ENCODE peak calls at places on chromosomes 16 and 17, in four cellular contexts. Z is heart right ventricle; S is CD8-positive, alpha-beta T cell; I is HL-60. L is an unnamed sample.

GRCh38 chr17:66943484-66943883 is 21.0 kb upstream of the CACNG4 start:
- DNase-seq in Z (no peak), I (no peak), S (no peak), L (no peak)

GRCh38 chr17:45906927-45907622 is 12.7 kb downstream of the MAPT start:
- DNase-seq in I (no peak), Z (no peak), S (no peak), L (no peak)

GRCh38 chr16:57266531-57267268 is 17.8 kb downstream of the PLLP start:
- DNase-seq in I (no peak), Z (no peak), S (no peak), L (peak)

GRCh38 chr17:82884341-82884871 is 44.6 kb upstream of the ZNF750 start:
- DNase-seq in Z (peak), I (no peak), S (no peak), L (no peak)

GRCh38 chr16:87765473-87765775 is 362 bp downstream of the KLHDC4 start:
- DNase-seq in Z (no peak), I (peak), S (peak), L (no peak)

GRCh38 chr17:19377602-19378415 is 489 bp upstream of the MAPK7 start:
- DNase-seq in S (peak), I (peak), Z (peak), L (peak)

GRCh38 chr16:30377050-30377811 is 2.6 kb downstream of the MYL11 start:
- DNase-seq in I (peak), S (no peak), Z (no peak), L (no peak)

GRCh38 chr17:40614431-40615294 is 33.0 kb downstream of the SMARCE1 start:
- DNase-seq in Z (no peak), I (no peak), S (no peak), L (no peak)

GRCh38 chr16:10805362-10805761 is 13.2 kb downstream of the TVP23A start:
- DNase-seq in I (no peak), Z (no peak), S (no peak), L (no peak)

GRCh38 chr17:76240461-76241204 is at the start of gene RNF157:
- DNase-seq in Z (peak), I (no peak), S (no peak), L (peak)

GRCh38 chr17:36825956-36826350 is 111.3 kb upstream of the LHX1 start:
- DNase-seq in Z (no peak), S (no peak), I (no peak), L (no peak)

GRCh38 chr17:33014751-33015150 is 23.1 kb downstream of the SPACA3 start:
- DNase-seq in S (no peak), I (no peak), Z (no peak), L (no peak)

GRCh38 chr16:67883872-67884261 is 818 bp upstream of the NRN1L start:
- DNase-seq in S (peak), Z (peak), I (peak), L (peak)

GRCh38 chr17:6755281-6755680 is 565 bp upstream of the XAF1 start:
- DNase-seq in Z (peak), I (no peak), S (no peak), L (no peak)

GRCh38 chr16:88633684-88634140 is 4.7 kb upstream of the IL17C start:
- DNase-seq in I (peak), Z (no peak), S (peak), L (peak)

GRCh38 chr17:66255112-66255511 is 25.9 kb upstream of the APOH start:
- DNase-seq in I (peak), S (no peak), Z (peak), L (peak)

GRCh38 chr17:17433260-17433659 is 43.5 kb upstream of the MED9 start:
- DNase-seq in I (peak), Z (no peak), S (no peak), L (peak)

GRCh38 chr16:72172105-72173034 is at the start of gene PMFBP1:
- DNase-seq in S (no peak), Z (peak), I (peak), L (peak)

GRCh38 chr16:29141586-29142324 is 156.9 kb downstream of the LAT start:
- DNase-seq in Z (no peak), I (no peak), S (no peak), L (no peak)

GRCh38 chr17:16406742-16407674 is 8.4 kb upstream of the TRPV2 start:
- DNase-seq in Z (peak), I (no peak), S (no peak), L (no peak)

GRCh38 chr16:65833171-65833871 is 533.2 kb upstream of the CDH5 start:
- DNase-seq in I (no peak), Z (no peak), S (no peak), L (peak)

GRCh38 chr16:81602792-81603191 is 158.2 kb downstream of the CMIP start:
- DNase-seq in I (no peak), S (no peak), Z (no peak), L (no peak)

GRCh38 chr17:64393000-64393402 is 2.3 kb upstream of the PECAM1 start:
- DNase-seq in Z (no peak), S (no peak), I (no peak), L (no peak)

GRCh38 chr16:52548261-52549010 is 1.5 kb upstream of the TOX3 start:
- DNase-seq in S (no peak), I (no peak), Z (no peak), L (no peak)

DNA sequence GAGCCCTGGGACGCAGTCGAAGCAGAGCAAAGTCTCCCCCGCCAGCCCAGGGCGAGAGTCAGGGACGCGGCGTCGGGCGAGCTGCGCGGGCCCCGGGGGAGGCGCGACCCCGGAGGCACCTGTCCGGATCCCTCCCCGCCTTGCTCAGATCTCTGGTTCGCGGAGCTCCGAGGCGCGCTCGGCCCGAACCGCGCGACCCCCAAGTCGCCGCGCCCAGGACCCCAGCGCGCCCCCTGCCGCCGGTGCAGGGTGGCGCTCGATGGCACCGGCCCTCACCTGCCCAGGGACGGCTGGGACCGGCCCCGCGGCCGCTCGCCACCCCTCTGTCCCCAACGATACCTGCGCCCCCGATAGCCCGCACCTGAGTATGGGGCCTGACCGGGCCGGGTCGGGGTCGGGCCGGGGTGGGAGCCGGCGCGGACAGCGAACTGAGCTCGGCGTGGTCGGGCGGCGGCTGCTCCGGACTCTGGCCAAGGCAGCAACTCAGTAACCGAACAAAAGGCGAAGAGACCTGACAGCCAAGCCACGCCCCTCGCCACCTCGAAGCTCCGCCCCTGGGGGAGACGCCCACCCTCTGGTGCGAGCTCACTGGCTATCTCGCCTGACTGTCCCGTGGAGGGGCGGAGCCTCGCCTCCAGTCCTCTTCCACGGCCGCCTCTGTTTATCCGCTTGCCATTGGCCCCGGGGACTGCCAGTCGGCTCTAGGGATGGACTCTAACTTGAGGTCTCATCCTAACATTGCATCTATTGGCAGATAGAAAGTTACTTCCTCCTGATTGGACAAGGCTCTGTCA is at the start of gene JUP:
- DNase-seq in S (peak), I (peak), Z (peak), L (peak)
- TF ChIP-seq CTCF in S (peak), I (peak), Z (peak), L (peak)

DNA sequence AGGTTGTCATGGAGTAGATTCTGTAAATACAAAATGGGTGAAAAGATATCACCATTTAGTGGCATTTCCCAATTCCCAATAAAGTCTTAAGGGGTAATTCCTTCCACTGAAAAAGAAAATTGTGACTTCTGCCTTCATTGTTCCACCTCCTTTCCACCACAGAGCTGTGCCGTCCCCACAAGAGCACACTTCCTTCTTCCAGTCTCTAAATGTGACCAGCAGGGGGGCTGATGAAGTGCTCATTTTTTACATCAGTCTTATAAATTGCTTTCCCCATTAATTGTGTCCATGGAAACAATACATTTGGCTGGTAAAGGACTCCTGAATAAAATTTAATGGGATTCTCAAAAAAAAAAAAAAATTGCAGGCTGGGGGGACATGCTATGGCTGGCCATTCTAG is 260.8 kb upstream of the PSMD7 start:
- DNase-seq in Z (no peak), I (peak), S (no peak), L (peak)
- TF ChIP-seq CTCF in Z (no peak), I (no peak), S (no peak), L (no peak)

GRCh38 chr17:74773871-74774286 is 2.3 kb downstream of the NAT9 start:
- DNase-seq in S (no peak), Z (no peak), I (no peak), L (no peak)
- TF ChIP-seq CTCF in S (no peak), Z (no peak), I (no peak), L (no peak)

DNA sequence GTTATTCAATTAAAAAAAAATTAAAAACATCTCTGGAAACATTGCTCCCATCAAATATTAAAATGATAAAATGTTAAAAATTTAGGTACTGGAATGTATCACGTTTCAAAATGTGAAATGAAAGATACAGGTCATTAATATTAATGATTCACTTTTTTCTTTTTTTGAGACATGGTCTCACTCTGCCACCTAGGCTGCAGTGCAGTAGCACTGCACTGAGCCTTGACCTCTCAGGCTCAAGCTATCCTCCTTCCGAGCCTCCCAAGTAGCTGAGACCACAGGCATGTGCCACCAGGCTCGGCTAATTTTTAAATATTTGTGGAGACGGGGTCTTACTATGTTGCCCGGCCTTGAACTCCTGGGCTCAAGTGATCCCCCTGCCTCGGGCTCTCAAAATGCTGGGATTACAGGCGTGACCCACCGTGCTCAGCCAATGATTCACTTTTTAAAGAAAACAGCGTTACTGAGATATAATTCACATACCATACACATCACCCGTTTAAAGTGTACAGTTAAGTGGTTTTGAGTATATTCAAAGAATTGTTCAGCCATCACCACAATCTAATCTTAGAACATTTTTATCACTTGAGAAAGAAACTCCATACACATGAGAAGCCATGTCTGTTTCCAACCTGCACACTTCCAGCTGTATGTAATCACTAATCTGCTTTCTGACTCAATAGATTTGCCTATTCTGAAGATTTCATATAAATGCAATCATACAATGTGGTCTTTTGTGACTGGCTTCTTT is 19.1 kb upstream of the NETO2 start:
- DNase-seq in S (no peak), I (no peak), Z (no peak), L (no peak)
- TF ChIP-seq CTCF in S (no peak), I (no peak), Z (peak), L (no peak)

L was measured in MCF 10A.